ENCODE peak calls at places on chromosomes 12 and 14, in six cellular contexts. V, F, I, K, D and Q are unnamed samples.

GRCh38 chr12:131950182-131950913 is 606 bp downstream of the EP400 start:
- DNase-seq in V (peak), F (no peak), I (no peak), K (no peak), D (no peak), Q (no peak)

GRCh38 chr12:67980391-67980790 is 8.9 kb upstream of the IFNG-AS1 start:
- DNase-seq in V (no peak), F (no peak), I (no peak), K (no peak), D (no peak), Q (no peak)

GRCh38 chr12:25957898-25958253 is 606 bp upstream of the RASSF8 start:
- DNase-seq in V (peak), F (no peak), I (no peak), K (no peak), D (no peak), Q (no peak)

GRCh38 chr12:54988402-54989054 is 4.0 kb upstream of the TESPA1 start:
- DNase-seq in V (no peak), F (peak), I (peak), K (peak), D (no peak), Q (peak)

GRCh38 chr14:100103261-100104005 is 38.2 kb downstream of the EVL start:
- DNase-seq in V (no peak), F (no peak), I (no peak), K (no peak), D (no peak), Q (peak)

GRCh38 chr14:102927346-102927877 is 4.9 kb downstream of the AMN start:
- DNase-seq in V (no peak), F (no peak), I (no peak), K (no peak), D (no peak), Q (no peak)

GRCh38 chr12:45259732-45260480 is 44.0 kb downstream of the ANO6 start:
- DNase-seq in V (peak), F (no peak), I (no peak), K (no peak), D (no peak), Q (no peak)

GRCh38 chr14:61557262-61557661 is 138.1 kb upstream of the HIF1A start:
- DNase-seq in V (no peak), F (no peak), I (no peak), K (no peak), D (no peak), Q (no peak)

GRCh38 chr12:107515446-107515958 is 170.1 kb upstream of the PWP1 start:
- DNase-seq in V (peak), F (no peak), I (no peak), K (peak), D (no peak), Q (no peak)

GRCh38 chr12:51238037-51238509 is 553 bp upstream of the DAZAP2 start:
- DNase-seq in V (no peak), F (no peak), I (no peak), K (peak), D (no peak), Q (no peak)

GRCh38 chr12:74227846-74228545 is 309.6 kb upstream of the ATXN7L3B start:
- DNase-seq in V (peak), F (no peak), I (no peak), K (no peak), D (no peak), Q (no peak)

GRCh38 chr12:52561880-52562449 is 9.0 kb upstream of the KRT71 start:
- DNase-seq in V (no peak), F (no peak), I (no peak), K (no peak), D (no peak), Q (no peak)

GRCh38 chr14:80215081-80215480 is 3.8 kb upstream of the DIO2 start:
- DNase-seq in V (no peak), F (no peak), I (no peak), K (no peak), D (no peak), Q (no peak)

GRCh38 chr12:104930388-104931326 is 27.4 kb downstream of the SLC41A2 start:
- DNase-seq in V (peak), F (no peak), I (no peak), K (no peak), D (peak), Q (no peak)